ENCODE peak calls at places on chromosome 15, in six cellular contexts. One of them, this sample, is unnamed.

GRCh38 chr15:71366926-71367325 is 251.7 kb downstream of the THSD4 start:
- DNase-seq in psoas muscle: no peak
- DNase-seq in left lung: no peak
- DNase-seq in heart left ventricle: no peak
- DNase-seq in naive thymus-derived CD4-positive, alpha-beta T cell: no peak
- DNase-seq in prostate gland: no peak
- DNase-seq in this sample: no peak

GRCh38 chr15:49145651-49146609 is 9.5 kb downstream of the COPS2 start:
- DNase-seq in psoas muscle: no peak
- DNase-seq in left lung: no peak
- DNase-seq in heart left ventricle: no peak
- DNase-seq in naive thymus-derived CD4-positive, alpha-beta T cell: no peak
- DNase-seq in prostate gland: peak; percentile 30
- DNase-seq in this sample: peak; percentile 42

GRCh38 chr15:51380999-51381806 is 39.7 kb downstream of the GLDN start:
- DNase-seq in psoas muscle: no peak
- DNase-seq in left lung: peak; percentile 52
- DNase-seq in heart left ventricle: no peak
- DNase-seq in naive thymus-derived CD4-positive, alpha-beta T cell: no peak
- DNase-seq in prostate gland: peak; percentile 15
- DNase-seq in this sample: peak; percentile 33

GRCh38 chr15:48389701-48390143 is 58.5 kb downstream of the DUT start:
- DNase-seq in psoas muscle: no peak
- DNase-seq in left lung: no peak
- DNase-seq in heart left ventricle: no peak
- DNase-seq in naive thymus-derived CD4-positive, alpha-beta T cell: no peak
- DNase-seq in prostate gland: no peak
- DNase-seq in this sample: no peak

GRCh38 chr15:55372701-55373440 is 35.3 kb downstream of the CCPG1 start:
- DNase-seq in psoas muscle: no peak
- DNase-seq in left lung: no peak
- DNase-seq in heart left ventricle: no peak
- DNase-seq in naive thymus-derived CD4-positive, alpha-beta T cell: no peak
- DNase-seq in prostate gland: no peak
- DNase-seq in this sample: no peak

GRCh38 chr15:59295742-59296090 is 77.0 kb downstream of the MYO1E start:
- DNase-seq in psoas muscle: no peak
- DNase-seq in left lung: no peak
- DNase-seq in heart left ventricle: no peak
- DNase-seq in naive thymus-derived CD4-positive, alpha-beta T cell: no peak
- DNase-seq in prostate gland: no peak
- DNase-seq in this sample: no peak

GRCh38 chr15:85813234-85813633 is 18.5 kb upstream of the KLHL25 start:
- DNase-seq in psoas muscle: no peak
- DNase-seq in left lung: no peak
- DNase-seq in heart left ventricle: no peak
- DNase-seq in naive thymus-derived CD4-positive, alpha-beta T cell: no peak
- DNase-seq in prostate gland: no peak
- DNase-seq in this sample: no peak

GRCh38 chr15:52163321-52164190 is 27.6 kb downstream of the GNB5 start:
- DNase-seq in psoas muscle: no peak
- DNase-seq in left lung: no peak
- DNase-seq in heart left ventricle: no peak
- DNase-seq in naive thymus-derived CD4-positive, alpha-beta T cell: no peak
- DNase-seq in prostate gland: no peak
- DNase-seq in this sample: no peak

GRCh38 chr15:72358532-72359180 is 17.2 kb downstream of the HEXA start:
- DNase-seq in psoas muscle: peak; percentile 71
- DNase-seq in left lung: peak; percentile 71
- DNase-seq in heart left ventricle: peak; percentile 66
- DNase-seq in naive thymus-derived CD4-positive, alpha-beta T cell: no peak
- DNase-seq in prostate gland: peak; percentile 94
- DNase-seq in this sample: no peak

GRCh38 chr15:78104566-78105500 is 12.5 kb downstream of the SH2D7 start:
- DNase-seq in psoas muscle: no peak
- DNase-seq in left lung: peak; percentile 26
- DNase-seq in heart left ventricle: no peak
- DNase-seq in naive thymus-derived CD4-positive, alpha-beta T cell: no peak
- DNase-seq in prostate gland: no peak
- DNase-seq in this sample: no peak

GRCh38 chr15:48466825-48467224 is 135.6 kb downstream of the DUT start:
- DNase-seq in psoas muscle: no peak
- DNase-seq in left lung: no peak
- DNase-seq in heart left ventricle: no peak
- DNase-seq in naive thymus-derived CD4-positive, alpha-beta T cell: no peak
- DNase-seq in prostate gland: no peak
- DNase-seq in this sample: no peak

GRCh38 chr15:80464952-80465645 is 60.9 kb downstream of the ARNT2 start:
- DNase-seq in psoas muscle: no peak
- DNase-seq in left lung: no peak
- DNase-seq in heart left ventricle: no peak
- DNase-seq in naive thymus-derived CD4-positive, alpha-beta T cell: no peak
- DNase-seq in prostate gland: no peak
- DNase-seq in this sample: no peak

GRCh38 chr15:48936666-48937065 is 27.1 kb downstream of the SHC4 start:
- DNase-seq in psoas muscle: no peak
- DNase-seq in left lung: no peak
- DNase-seq in heart left ventricle: no peak
- DNase-seq in naive thymus-derived CD4-positive, alpha-beta T cell: no peak
- DNase-seq in prostate gland: no peak
- DNase-seq in this sample: no peak

GRCh38 chr15:77571181-77571580 is 61.5 kb downstream of the LINGO1 start:
- DNase-seq in psoas muscle: no peak
- DNase-seq in left lung: no peak
- DNase-seq in heart left ventricle: no peak
- DNase-seq in naive thymus-derived CD4-positive, alpha-beta T cell: no peak
- DNase-seq in prostate gland: no peak
- DNase-seq in this sample: no peak

GRCh38 chr15:91953432-91953831 is 99.9 kb downstream of the SLCO3A1 start:
- DNase-seq in psoas muscle: no peak
- DNase-seq in left lung: no peak
- DNase-seq in heart left ventricle: no peak
- DNase-seq in naive thymus-derived CD4-positive, alpha-beta T cell: no peak
- DNase-seq in prostate gland: peak; percentile 85
- DNase-seq in this sample: peak; percentile 1

GRCh38 chr15:43516801-43517353 is 531 bp upstream of the MAP1A start:
- DNase-seq in psoas muscle: no peak
- DNase-seq in left lung: no peak
- DNase-seq in heart left ventricle: no peak
- DNase-seq in naive thymus-derived CD4-positive, alpha-beta T cell: no peak
- DNase-seq in prostate gland: no peak
- DNase-seq in this sample: no peak

GRCh38 chr15:93072011-93072410 is 17.0 kb downstream of the RGMA start:
- DNase-seq in psoas muscle: no peak
- DNase-seq in left lung: no peak
- DNase-seq in heart left ventricle: no peak
- DNase-seq in naive thymus-derived CD4-positive, alpha-beta T cell: no peak
- DNase-seq in prostate gland: no peak
- DNase-seq in this sample: no peak

GRCh38 chr15:70126382-70126781 is 28.7 kb upstream of the TLE3 start:
- DNase-seq in psoas muscle: no peak
- DNase-seq in left lung: no peak
- DNase-seq in heart left ventricle: no peak
- DNase-seq in naive thymus-derived CD4-positive, alpha-beta T cell: no peak
- DNase-seq in prostate gland: no peak
- DNase-seq in this sample: no peak

GRCh38 chr15:101482526-101483371 is 6.8 kb downstream of the PCSK6 start:
- DNase-seq in psoas muscle: peak; percentile 59
- DNase-seq in left lung: no peak
- DNase-seq in heart left ventricle: no peak
- DNase-seq in naive thymus-derived CD4-positive, alpha-beta T cell: no peak
- DNase-seq in prostate gland: no peak
- DNase-seq in this sample: no peak

GRCh38 chr15:77869021-77869895 is 208.3 kb downstream of the TBC1D2B start:
- DNase-seq in psoas muscle: no peak
- DNase-seq in left lung: peak; percentile 19
- DNase-seq in heart left ventricle: no peak
- DNase-seq in naive thymus-derived CD4-positive, alpha-beta T cell: no peak
- DNase-seq in prostate gland: no peak
- DNase-seq in this sample: no peak

GRCh38 chr15:50979041-50979440 is 70.6 kb downstream of the AP4E1 start:
- DNase-seq in psoas muscle: no peak
- DNase-seq in left lung: no peak
- DNase-seq in heart left ventricle: no peak
- DNase-seq in naive thymus-derived CD4-positive, alpha-beta T cell: no peak
- DNase-seq in prostate gland: no peak
- DNase-seq in this sample: no peak

GRCh38 chr15:68218331-68218730 is 11.2 kb downstream of the CLN6 start:
- DNase-seq in psoas muscle: no peak
- DNase-seq in left lung: no peak
- DNase-seq in heart left ventricle: no peak
- DNase-seq in naive thymus-derived CD4-positive, alpha-beta T cell: no peak
- DNase-seq in prostate gland: no peak
- DNase-seq in this sample: no peak

GRCh38 chr15:59166156-59166555 is 40.5 kb upstream of the LDHAL6B start:
- DNase-seq in psoas muscle: no peak
- DNase-seq in left lung: no peak
- DNase-seq in heart left ventricle: no peak
- DNase-seq in naive thymus-derived CD4-positive, alpha-beta T cell: no peak
- DNase-seq in prostate gland: no peak
- DNase-seq in this sample: no peak

GRCh38 chr15:82040862-82041261 is 5.0 kb downstream of the MEX3B start:
- DNase-seq in psoas muscle: no peak
- DNase-seq in left lung: peak; percentile 46
- DNase-seq in heart left ventricle: no peak
- DNase-seq in naive thymus-derived CD4-positive, alpha-beta T cell: no peak
- DNase-seq in prostate gland: no peak
- DNase-seq in this sample: no peak

GRCh38 chr15:92603743-92604470 is 51.7 kb downstream of the FAM174B start:
- DNase-seq in psoas muscle: no peak
- DNase-seq in left lung: no peak
- DNase-seq in heart left ventricle: no peak
- DNase-seq in naive thymus-derived CD4-positive, alpha-beta T cell: no peak
- DNase-seq in prostate gland: no peak
- DNase-seq in this sample: no peak

GRCh38 chr15:41387646-41388045 is 14.7 kb downstream of the NDUFAF1 start:
- DNase-seq in psoas muscle: no peak
- DNase-seq in left lung: no peak
- DNase-seq in heart left ventricle: no peak
- DNase-seq in naive thymus-derived CD4-positive, alpha-beta T cell: no peak
- DNase-seq in prostate gland: no peak
- DNase-seq in this sample: no peak

GRCh38 chr15:93399121-93399520 is 310.1 kb upstream of the RGMA start:
- DNase-seq in psoas muscle: no peak
- DNase-seq in left lung: no peak
- DNase-seq in heart left ventricle: no peak
- DNase-seq in naive thymus-derived CD4-positive, alpha-beta T cell: no peak
- DNase-seq in prostate gland: no peak
- DNase-seq in this sample: no peak

GRCh38 chr15:83993591-83993990 is 242.0 kb upstream of the GOLGA6L4 start:
- DNase-seq in psoas muscle: no peak
- DNase-seq in left lung: no peak
- DNase-seq in heart left ventricle: no peak
- DNase-seq in naive thymus-derived CD4-positive, alpha-beta T cell: no peak
- DNase-seq in prostate gland: no peak
- DNase-seq in this sample: no peak

GRCh38 chr15:58473720-58474119 is 41.9 kb downstream of the LIPC start:
- DNase-seq in psoas muscle: no peak
- DNase-seq in left lung: no peak
- DNase-seq in heart left ventricle: no peak
- DNase-seq in naive thymus-derived CD4-positive, alpha-beta T cell: no peak
- DNase-seq in prostate gland: no peak
- DNase-seq in this sample: no peak

GRCh38 chr15:60328852-60329443 is 68.8 kb downstream of the ANXA2 start:
- DNase-seq in psoas muscle: no peak
- DNase-seq in left lung: no peak
- DNase-seq in heart left ventricle: no peak
- DNase-seq in naive thymus-derived CD4-positive, alpha-beta T cell: no peak
- DNase-seq in prostate gland: no peak
- DNase-seq in this sample: peak; percentile 7

GRCh38 chr15:98866503-98866902 is 141.1 kb downstream of the PGPEP1L start:
- DNase-seq in psoas muscle: no peak
- DNase-seq in left lung: no peak
- DNase-seq in heart left ventricle: no peak
- DNase-seq in naive thymus-derived CD4-positive, alpha-beta T cell: no peak
- DNase-seq in prostate gland: no peak
- DNase-seq in this sample: no peak

DNA sequence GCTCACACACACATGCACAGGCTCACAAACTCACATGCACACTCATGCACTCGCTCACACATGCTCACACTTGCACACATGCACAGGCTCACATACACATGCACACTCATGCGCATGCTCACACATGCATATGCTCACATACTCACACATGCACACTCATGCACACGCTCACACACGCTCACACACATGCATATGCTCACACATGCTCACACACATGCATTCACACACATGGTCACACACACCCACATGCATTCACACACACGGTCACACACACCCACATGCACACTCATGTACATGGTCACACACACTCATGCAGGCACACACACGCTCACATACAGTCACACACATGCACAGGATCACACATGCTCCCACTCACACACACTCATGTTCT is 132.8 kb upstream of the SMAD3 start:
- DNase-seq in psoas muscle: no peak
- DNase-seq in left lung: no peak
- DNase-seq in heart left ventricle: no peak
- DNase-seq in naive thymus-derived CD4-positive, alpha-beta T cell: no peak
- DNase-seq in prostate gland: no peak
- DNase-seq in this sample: no peak
- H3K4me3 ChIP-seq in psoas muscle: no peak overlapping the region
- H3K4me3 ChIP-seq in left lung: no peak overlapping the region
- H3K4me3 ChIP-seq in heart left ventricle: no peak overlapping the region
- H3K4me3 ChIP-seq in naive thymus-derived CD4-positive, alpha-beta T cell: no peak overlapping the region
- H3K4me3 ChIP-seq in prostate gland: no peak overlapping the region
- H3K4me3 ChIP-seq in this sample: no peak overlapping the region

GRCh38 chr15:35529784-35530183 is 16.2 kb downstream of the DPH6 start:
- DNase-seq in psoas muscle: no peak
- DNase-seq in left lung: no peak
- DNase-seq in heart left ventricle: no peak
- DNase-seq in naive thymus-derived CD4-positive, alpha-beta T cell: no peak
- DNase-seq in prostate gland: no peak
- DNase-seq in this sample: no peak

GRCh38 chr15:35533130-35534110 is 12.5 kb downstream of the DPH6 start:
- DNase-seq in psoas muscle: no peak
- DNase-seq in left lung: no peak
- DNase-seq in heart left ventricle: no peak
- DNase-seq in naive thymus-derived CD4-positive, alpha-beta T cell: no peak
- DNase-seq in prostate gland: no peak
- DNase-seq in this sample: no peak

GRCh38 chr15:35530698-35531097 is 15.3 kb downstream of the DPH6 start:
- DNase-seq in psoas muscle: no peak
- DNase-seq in left lung: no peak
- DNase-seq in heart left ventricle: no peak
- DNase-seq in naive thymus-derived CD4-positive, alpha-beta T cell: no peak
- DNase-seq in prostate gland: no peak
- DNase-seq in this sample: no peak
- H3K4me3 ChIP-seq in psoas muscle: no peak overlapping the region
- H3K4me3 ChIP-seq in left lung: no peak overlapping the region
- H3K4me3 ChIP-seq in heart left ventricle: no peak overlapping the region
- H3K4me3 ChIP-seq in naive thymus-derived CD4-positive, alpha-beta T cell: no peak overlapping the region
- H3K4me3 ChIP-seq in prostate gland: no peak overlapping the region
- H3K4me3 ChIP-seq in this sample: no peak overlapping the region

GRCh38 chr15:23564798-23565394 is 578 bp upstream of the MKRN3 start:
- DNase-seq in psoas muscle: no peak
- DNase-seq in left lung: no peak
- DNase-seq in heart left ventricle: no peak
- DNase-seq in naive thymus-derived CD4-positive, alpha-beta T cell: no peak
- DNase-seq in prostate gland: no peak
- DNase-seq in this sample: peak; percentile 34
- H3K4me3 ChIP-seq in psoas muscle: peak overlapping the region; percentile 80
- H3K4me3 ChIP-seq in left lung: no peak overlapping the region
- H3K4me3 ChIP-seq in heart left ventricle: no peak overlapping the region
- H3K4me3 ChIP-seq in naive thymus-derived CD4-positive, alpha-beta T cell: peak overlapping the region; percentile 39
- H3K4me3 ChIP-seq in prostate gland: no peak overlapping the region
- H3K4me3 ChIP-seq in this sample: peak overlapping the region; percentile 83

GRCh38 chr15:61815356-61816083 is 244.7 kb downstream of the VPS13C start:
- DNase-seq in psoas muscle: no peak
- DNase-seq in left lung: no peak
- DNase-seq in heart left ventricle: no peak
- DNase-seq in naive thymus-derived CD4-positive, alpha-beta T cell: no peak
- DNase-seq in prostate gland: no peak
- DNase-seq in this sample: no peak
- H3K4me3 ChIP-seq in psoas muscle: no peak overlapping the region
- H3K4me3 ChIP-seq in left lung: no peak overlapping the region
- H3K4me3 ChIP-seq in heart left ventricle: no peak overlapping the region
- H3K4me3 ChIP-seq in naive thymus-derived CD4-positive, alpha-beta T cell: no peak overlapping the region
- H3K4me3 ChIP-seq in prostate gland: no peak overlapping the region
- H3K4me3 ChIP-seq in this sample: no peak overlapping the region

This sample was measured in Jurkat, Clone E6-1.